ENCODE peak calls at places on chromosomes 16 and 17, in six cellular contexts. M is IMR-90, H is fibroblast of lung, Z is type B pancreatic cell, Y is cardiac fibroblast, I is Peyer's patch. U is an unnamed sample.

GRCh38 chr17:3740611-3741073 is 16.9 kb downstream of the HASPIN start:
- DNase-seq in M (no peak), H (no peak), Z (no peak), Y (no peak), I (no peak), U (no peak)

GRCh38 chr16:50808929-50809538 is 67.1 kb downstream of the CYLD start:
- DNase-seq in M (no peak), H (no peak), Z (peak; percentile 40), Y (no peak), I (no peak), U (no peak)

GRCh38 chr17:50146230-50146926 is 4.1 kb downstream of the PPP1R9B start:
- DNase-seq in M (no peak), H (no peak), Z (no peak), Y (no peak), I (peak; percentile 52), U (no peak)

GRCh38 chr17:6756425-6757012 is 673 bp downstream of the XAF1 start:
- DNase-seq in M (no peak), H (no peak), Z (no peak), Y (no peak), I (no peak), U (no peak)

GRCh38 chr16:4646773-4647660 is 22.4 kb downstream of the MGRN1 start:
- DNase-seq in M (no peak), H (no peak), Z (no peak), Y (no peak), I (no peak), U (no peak)

GRCh38 chr17:1715803-1716075 is 5.6 kb upstream of the TLCD2 start:
- DNase-seq in M (no peak), H (no peak), Z (no peak), Y (no peak), I (no peak), U (no peak)

GRCh38 chr17:57636985-57637667 is 108.0 kb downstream of the CCDC182 start:
- DNase-seq in M (peak; percentile 70), H (peak; percentile 43), Z (no peak), Y (peak; percentile 13), I (no peak), U (no peak)

GRCh38 chr17:80101160-80101945 is at the start of gene GAA:
- DNase-seq in M (peak; percentile 76), H (peak; percentile 66), Z (peak; percentile 96), Y (peak; percentile 71), I (peak; percentile 91), U (no peak)

GRCh38 chr16:57791156-57791902 is 11.0 kb downstream of the KIFC3 start:
- DNase-seq in M (no peak), H (no peak), Z (no peak), Y (no peak), I (no peak), U (no peak)

GRCh38 chr17:32590974-32591373 is 104.2 kb downstream of the CDK5R1 start:
- DNase-seq in M (no peak), H (no peak), Z (no peak), Y (no peak), I (no peak), U (no peak)

GRCh38 chr17:67633751-67634191 is 84.0 kb upstream of the NOL11 start:
- DNase-seq in M (peak; percentile 41), H (no peak), Z (no peak), Y (peak; percentile 63), I (no peak), U (no peak)

GRCh38 chr17:67625971-67626370 is 91.8 kb upstream of the NOL11 start:
- DNase-seq in M (no peak), H (no peak), Z (no peak), Y (no peak), I (no peak), U (no peak)

GRCh38 chr17:67624886-67625656 is 92.7 kb upstream of the NOL11 start:
- DNase-seq in M (no peak), H (no peak), Z (no peak), Y (no peak), I (no peak), U (no peak)

GRCh38 chr17:67628580-67629013 is 89.1 kb upstream of the NOL11 start:
- DNase-seq in M (no peak), H (no peak), Z (no peak), Y (no peak), I (no peak), U (no peak)

DNA sequence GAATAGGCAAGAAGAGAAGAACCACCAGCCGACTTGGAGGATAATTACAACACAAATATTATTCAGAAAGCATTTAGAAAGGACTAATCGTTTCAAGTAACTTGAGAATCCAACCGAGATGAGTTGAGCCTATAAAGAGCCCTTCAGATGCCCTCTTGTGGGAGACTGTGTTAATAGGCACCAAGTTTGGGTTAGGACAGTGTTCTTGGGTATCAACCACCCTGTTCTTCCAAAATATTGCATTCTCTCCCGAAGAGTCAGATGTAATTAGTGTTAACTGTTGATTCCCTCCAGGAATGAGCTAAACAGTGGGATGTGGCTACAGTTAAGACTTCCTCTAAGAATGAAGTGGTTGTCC is 87.8 kb upstream of the NOL11 start:
- DNase-seq in M (peak; percentile 75), H (peak; percentile 44), Z (no peak), Y (peak; percentile 83), I (no peak), U (no peak)
- TF ChIP-seq CTCF in M (peak; percentile 62), H (peak; percentile 78), Z (peak; percentile 52), Y (peak; percentile 64), I (peak; percentile 26), U (peak; percentile 60)

GRCh38 chr17:28743243-28744103 is at the start of gene TRAF4:
- DNase-seq in M (peak; percentile 84), H (peak; percentile 92), Z (peak; percentile 85), Y (peak; percentile 83), I (peak; percentile 93), U (peak; percentile 79)
- TF ChIP-seq CTCF in M (peak; percentile 39), H (peak; percentile 22), Z (peak; percentile 38), Y (peak; percentile 14), I (peak; percentile 61), U (peak; percentile 42)

DNA sequence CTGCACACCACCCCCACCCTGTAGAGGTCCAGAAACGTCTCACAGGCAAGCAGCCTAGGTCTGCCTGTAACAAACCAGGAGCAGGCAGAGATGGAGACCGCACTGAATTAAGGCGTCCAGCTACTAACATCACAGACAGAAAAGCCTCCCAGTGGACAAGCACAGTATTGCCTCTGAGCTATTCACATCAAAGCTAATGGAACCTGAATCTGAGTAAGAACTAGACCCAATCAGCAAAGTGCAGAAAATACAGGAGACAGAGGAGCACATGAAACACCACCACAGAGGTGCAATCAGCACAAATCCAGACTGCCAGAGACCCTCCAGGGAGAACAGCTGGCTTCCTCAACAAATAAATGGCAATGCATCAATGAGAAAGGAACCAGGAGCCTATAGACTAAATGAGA is 22.2 kb upstream of the PEMT start:
- DNase-seq in M (peak; percentile 73), H (peak; percentile 55), Z (no peak), Y (peak; percentile 79), I (no peak), U (peak; percentile 32)
- TF ChIP-seq CTCF in M (peak; percentile 72), H (peak; percentile 86), Z (peak; percentile 81), Y (peak; percentile 84), I (peak; percentile 81), U (peak; percentile 63)

DNA sequence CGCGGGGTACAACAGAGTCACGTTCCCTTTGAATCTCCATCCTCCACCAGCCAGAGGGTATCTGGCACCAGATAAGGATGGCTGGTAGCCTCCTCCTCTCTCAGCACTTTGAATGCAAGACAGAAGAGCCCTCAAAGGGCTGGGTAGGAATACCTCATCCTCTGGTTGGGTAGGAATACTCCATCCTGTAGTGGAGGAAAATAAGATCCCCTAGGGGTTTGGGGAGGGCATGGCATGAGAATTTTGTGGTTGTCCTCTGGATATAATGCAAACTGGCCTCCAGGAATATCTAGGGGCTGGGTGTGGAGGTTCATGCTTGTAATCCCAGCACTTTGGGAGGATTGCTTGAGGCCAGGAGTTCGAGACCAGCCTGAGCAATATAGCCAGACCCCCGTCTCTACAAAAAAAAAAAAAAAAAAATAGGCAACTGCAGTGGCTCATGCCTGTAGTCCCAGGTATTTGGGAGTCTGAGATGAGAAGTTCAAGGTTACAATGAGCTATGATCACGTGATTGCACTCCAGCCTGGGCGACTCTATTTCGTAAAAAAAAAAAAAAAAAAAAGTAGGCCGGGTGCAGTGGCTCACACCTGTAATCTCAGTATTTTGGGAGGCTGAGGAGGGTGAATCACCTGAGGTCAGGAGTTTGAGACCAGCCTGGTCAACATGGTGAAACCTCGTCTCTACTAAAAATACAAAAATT is 2.7 kb downstream of the IGFBP4 start:
- DNase-seq in M (peak; percentile 27), H (no peak), Z (no peak), Y (peak; percentile 39), I (no peak), U (no peak)
- TF ChIP-seq CTCF in M (peak; percentile 11), H (peak; percentile 39), Z (peak; percentile 53), Y (peak; percentile 21), I (peak; percentile 17), U (no peak)

DNA sequence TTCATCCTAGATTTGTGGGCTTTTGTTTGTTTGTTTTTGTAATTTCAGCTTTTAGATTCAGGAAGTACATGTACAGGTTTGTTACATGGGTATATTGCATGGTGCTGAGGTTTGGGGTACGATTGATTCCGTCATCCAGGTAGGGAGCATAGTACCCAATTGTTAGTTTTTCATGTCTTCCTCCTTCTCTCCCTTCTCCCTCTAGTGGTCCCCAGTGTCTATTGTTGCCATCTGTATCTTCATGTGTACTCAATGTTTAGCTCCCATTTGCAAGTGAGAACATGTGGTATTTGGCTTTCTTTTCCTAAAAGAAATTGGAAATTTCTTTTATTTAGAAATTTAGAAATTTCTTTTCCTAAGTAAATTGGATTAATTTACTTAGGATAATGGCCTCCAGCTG is 37.1 kb upstream of the BCAS3 start:
- DNase-seq in M (peak; percentile 22), H (peak; percentile 11), Z (no peak), Y (peak; percentile 35), I (no peak), U (no peak)
- TF ChIP-seq CTCF in M (peak; percentile 37), H (peak; percentile 65), Z (peak; percentile 68), Y (peak; percentile 64), I (no peak), U (peak; percentile 20)

U was measured in LNCaP clone FGC.